ENCODE peak calls at places on chromosomes 13 and 19, in six cellular contexts. One of them, this sample, is unnamed.

GRCh38 chr13:52156724-52157251 is 2.6 kb downstream of the NEK3 start:
- DNase-seq in A549: no peak
- DNase-seq in ovary: no peak
- DNase-seq in H1: no peak
- DNase-seq in transverse colon: no peak
- DNase-seq in stomach: no peak
- DNase-seq in this sample: no peak

GRCh38 chr19:32924200-32924599 is 47.6 kb downstream of the CEP89 start:
- DNase-seq in A549: peak; percentile 58
- DNase-seq in ovary: no peak
- DNase-seq in H1: no peak
- DNase-seq in transverse colon: peak; percentile 31
- DNase-seq in stomach: no peak
- DNase-seq in this sample: no peak

GRCh38 chr19:8251025-8251472 is 41.9 kb downstream of the CERS4 start:
- DNase-seq in A549: no peak
- DNase-seq in ovary: peak; percentile 49
- DNase-seq in H1: no peak
- DNase-seq in transverse colon: peak; percentile 44
- DNase-seq in stomach: peak; percentile 91
- DNase-seq in this sample: peak; percentile 92

GRCh38 chr19:6212403-6213265 is 67.1 kb downstream of the MLLT1 start:
- DNase-seq in A549: no peak
- DNase-seq in ovary: peak; percentile 34
- DNase-seq in H1: no peak
- DNase-seq in transverse colon: no peak
- DNase-seq in stomach: no peak
- DNase-seq in this sample: peak; percentile 80

GRCh38 chr13:78934336-78934735 is 275.4 kb upstream of the OBI1 start:
- DNase-seq in A549: no peak
- DNase-seq in ovary: no peak
- DNase-seq in H1: no peak
- DNase-seq in transverse colon: no peak
- DNase-seq in stomach: no peak
- DNase-seq in this sample: no peak

GRCh38 chr13:94063096-94063495 is 416.4 kb downstream of the DCT start:
- DNase-seq in A549: no peak
- DNase-seq in ovary: no peak
- DNase-seq in H1: no peak
- DNase-seq in transverse colon: no peak
- DNase-seq in stomach: no peak
- DNase-seq in this sample: no peak

GRCh38 chr19:24140099-24140498 is 53.1 kb downstream of the ZNF254 start:
- DNase-seq in A549: peak; percentile 55
- DNase-seq in ovary: no peak
- DNase-seq in H1: no peak
- DNase-seq in transverse colon: no peak
- DNase-seq in stomach: no peak
- DNase-seq in this sample: no peak

GRCh38 chr13:69970521-69970920 is 137.1 kb upstream of the ATXN8OS start:
- DNase-seq in A549: peak; percentile 0
- DNase-seq in ovary: no peak
- DNase-seq in H1: peak; percentile 1
- DNase-seq in transverse colon: no peak
- DNase-seq in stomach: no peak
- DNase-seq in this sample: no peak

GRCh38 chr19:11483176-11484111 is 2.6 kb upstream of the ELAVL3 start:
- DNase-seq in A549: no peak
- DNase-seq in ovary: no peak
- DNase-seq in H1: no peak
- DNase-seq in transverse colon: no peak
- DNase-seq in stomach: no peak
- DNase-seq in this sample: no peak

GRCh38 chr19:5926641-5927438 is 12.8 kb downstream of the CAPS start:
- DNase-seq in A549: no peak
- DNase-seq in ovary: no peak
- DNase-seq in H1: no peak
- DNase-seq in transverse colon: peak; percentile 33
- DNase-seq in stomach: no peak
- DNase-seq in this sample: no peak

GRCh38 chr13:100347941-100348340 is 240.6 kb downstream of the GGACT start:
- DNase-seq in A549: peak; percentile 21
- DNase-seq in ovary: no peak
- DNase-seq in H1: no peak
- DNase-seq in transverse colon: no peak
- DNase-seq in stomach: no peak
- DNase-seq in this sample: no peak

GRCh38 chr19:49530708-49531107 is 2.9 kb downstream of the RCN3 start:
- DNase-seq in A549: no peak
- DNase-seq in ovary: no peak
- DNase-seq in H1: no peak
- DNase-seq in transverse colon: no peak
- DNase-seq in stomach: no peak
- DNase-seq in this sample: no peak

GRCh38 chr13:60629158-60629557 is 232.1 kb downstream of the TDRD3 start:
- DNase-seq in A549: no peak
- DNase-seq in ovary: no peak
- DNase-seq in H1: peak; percentile 15
- DNase-seq in transverse colon: no peak
- DNase-seq in stomach: no peak
- DNase-seq in this sample: no peak

GRCh38 chr13:33462109-33462508 is 176.6 kb upstream of the STARD13 start:
- DNase-seq in A549: no peak
- DNase-seq in ovary: no peak
- DNase-seq in H1: no peak
- DNase-seq in transverse colon: no peak
- DNase-seq in stomach: no peak
- DNase-seq in this sample: no peak

GRCh38 chr19:42469311-42470239 is 26.8 kb upstream of the CXCL17 start:
- DNase-seq in A549: no peak
- DNase-seq in ovary: no peak
- DNase-seq in H1: no peak
- DNase-seq in transverse colon: no peak
- DNase-seq in stomach: no peak
- DNase-seq in this sample: no peak

GRCh38 chr13:110262494-110262893 is 44.5 kb downstream of the COL4A1 start:
- DNase-seq in A549: no peak
- DNase-seq in ovary: no peak
- DNase-seq in H1: no peak
- DNase-seq in transverse colon: no peak
- DNase-seq in stomach: no peak
- DNase-seq in this sample: no peak

GRCh38 chr13:32067149-32067961 is 35.8 kb downstream of the FRY start:
- DNase-seq in A549: no peak
- DNase-seq in ovary: no peak
- DNase-seq in H1: no peak
- DNase-seq in transverse colon: no peak
- DNase-seq in stomach: no peak
- DNase-seq in this sample: no peak

GRCh38 chr13:73767191-73767741 is 366.9 kb downstream of the KLF12 start:
- DNase-seq in A549: no peak
- DNase-seq in ovary: no peak
- DNase-seq in H1: no peak
- DNase-seq in transverse colon: no peak
- DNase-seq in stomach: no peak
- DNase-seq in this sample: no peak

GRCh38 chr13:93505104-93505952 is 278.7 kb downstream of the GPC6 start:
- DNase-seq in A549: no peak
- DNase-seq in ovary: no peak
- DNase-seq in H1: no peak
- DNase-seq in transverse colon: no peak
- DNase-seq in stomach: no peak
- DNase-seq in this sample: no peak

GRCh38 chr13:100550433-100550832 is 38.2 kb downstream of the GGACT start:
- DNase-seq in A549: no peak
- DNase-seq in ovary: no peak
- DNase-seq in H1: no peak
- DNase-seq in transverse colon: no peak
- DNase-seq in stomach: no peak
- DNase-seq in this sample: no peak

GRCh38 chr19:51161266-51161665 is 19.2 kb downstream of the SIGLEC7 start:
- DNase-seq in A549: no peak
- DNase-seq in ovary: no peak
- DNase-seq in H1: no peak
- DNase-seq in transverse colon: no peak
- DNase-seq in stomach: no peak
- DNase-seq in this sample: no peak

GRCh38 chr13:39967199-39967959 is 311.9 kb downstream of the COG6 start:
- DNase-seq in A549: no peak
- DNase-seq in ovary: no peak
- DNase-seq in H1: no peak
- DNase-seq in transverse colon: no peak
- DNase-seq in stomach: no peak
- DNase-seq in this sample: no peak

GRCh38 chr19:18097993-18098890 is 664 bp downstream of the MAST3 start:
- DNase-seq in A549: no peak
- DNase-seq in ovary: no peak
- DNase-seq in H1: no peak
- DNase-seq in transverse colon: no peak
- DNase-seq in stomach: no peak
- DNase-seq in this sample: no peak

GRCh38 chr19:53634768-53635167 is 3.0 kb downstream of the DPRX start:
- DNase-seq in A549: no peak
- DNase-seq in ovary: no peak
- DNase-seq in H1: no peak
- DNase-seq in transverse colon: no peak
- DNase-seq in stomach: no peak
- DNase-seq in this sample: no peak

GRCh38 chr13:20580257-20580656 is 13.3 kb downstream of the IFT88 start:
- DNase-seq in A549: no peak
- DNase-seq in ovary: no peak
- DNase-seq in H1: no peak
- DNase-seq in transverse colon: no peak
- DNase-seq in stomach: no peak
- DNase-seq in this sample: no peak
- TF ChIP-seq EP300 in A549: no peak
- TF ChIP-seq EP300 in ovary: no peak
- TF ChIP-seq EP300 in H1: no peak
- TF ChIP-seq EP300 in transverse colon: no peak
- TF ChIP-seq EP300 in stomach: no peak
- TF ChIP-seq EP300 in this sample: no peak

GRCh38 chr13:45696610-45697226 is 5.4 kb upstream of the CBY2 start:
- DNase-seq in A549: no peak
- DNase-seq in ovary: no peak
- DNase-seq in H1: no peak
- DNase-seq in transverse colon: no peak
- DNase-seq in stomach: no peak
- DNase-seq in this sample: no peak

GRCh38 chr13:45690636-45691035 is 11.5 kb upstream of the CBY2 start:
- DNase-seq in A549: no peak
- DNase-seq in ovary: no peak
- DNase-seq in H1: no peak
- DNase-seq in transverse colon: no peak
- DNase-seq in stomach: no peak
- DNase-seq in this sample: no peak

GRCh38 chr13:45695198-45695730 is 6.9 kb upstream of the CBY2 start:
- DNase-seq in A549: no peak
- DNase-seq in ovary: no peak
- DNase-seq in H1: no peak
- DNase-seq in transverse colon: no peak
- DNase-seq in stomach: no peak
- DNase-seq in this sample: no peak

GRCh38 chr13:45691667-45692066 is 10.5 kb upstream of the CBY2 start:
- DNase-seq in A549: no peak
- DNase-seq in ovary: no peak
- DNase-seq in H1: no peak
- DNase-seq in transverse colon: no peak
- DNase-seq in stomach: no peak
- DNase-seq in this sample: no peak

GRCh38 chr13:45691251-45691650 is 10.9 kb upstream of the CBY2 start:
- DNase-seq in A549: no peak
- DNase-seq in ovary: no peak
- DNase-seq in H1: no peak
- DNase-seq in transverse colon: no peak
- DNase-seq in stomach: no peak
- DNase-seq in this sample: no peak
- TF ChIP-seq EP300 in A549: no peak
- TF ChIP-seq EP300 in ovary: no peak
- TF ChIP-seq EP300 in H1: no peak
- TF ChIP-seq EP300 in transverse colon: no peak
- TF ChIP-seq EP300 in stomach: no peak
- TF ChIP-seq EP300 in this sample: no peak

GRCh38 chr13:97222934-97223710 is 989 bp downstream of the MBNL2 start:
- DNase-seq in A549: no peak
- DNase-seq in ovary: no peak
- DNase-seq in H1: no peak
- DNase-seq in transverse colon: no peak
- DNase-seq in stomach: no peak
- DNase-seq in this sample: no peak

GRCh38 chr13:97221046-97221445 is 1.1 kb upstream of the MBNL2 start:
- DNase-seq in A549: no peak
- DNase-seq in ovary: no peak
- DNase-seq in H1: no peak
- DNase-seq in transverse colon: no peak
- DNase-seq in stomach: no peak
- DNase-seq in this sample: no peak

GRCh38 chr13:97223711-97224461 is 1.8 kb downstream of the MBNL2 start:
- DNase-seq in A549: peak; percentile 53
- DNase-seq in ovary: peak; percentile 57
- DNase-seq in H1: no peak
- DNase-seq in transverse colon: peak; percentile 55
- DNase-seq in stomach: peak; percentile 42
- DNase-seq in this sample: peak; percentile 81

GRCh38 chr13:97221491-97221890 is 642 bp upstream of the MBNL2 start:
- DNase-seq in A549: no peak
- DNase-seq in ovary: no peak
- DNase-seq in H1: no peak
- DNase-seq in transverse colon: no peak
- DNase-seq in stomach: no peak
- DNase-seq in this sample: no peak

GRCh38 chr13:97221989-97222700 is at the start of gene MBNL2:
- DNase-seq in A549: peak; percentile 87
- DNase-seq in ovary: peak; percentile 84
- DNase-seq in H1: peak; percentile 39
- DNase-seq in transverse colon: peak; percentile 94
- DNase-seq in stomach: peak; percentile 90
- DNase-seq in this sample: peak; percentile 94
- TF ChIP-seq EP300 in A549: no peak
- TF ChIP-seq EP300 in ovary: peak; percentile 40
- TF ChIP-seq EP300 in H1: no peak
- TF ChIP-seq EP300 in transverse colon: peak; percentile 75
- TF ChIP-seq EP300 in stomach: no peak
- TF ChIP-seq EP300 in this sample: no peak

DNA sequence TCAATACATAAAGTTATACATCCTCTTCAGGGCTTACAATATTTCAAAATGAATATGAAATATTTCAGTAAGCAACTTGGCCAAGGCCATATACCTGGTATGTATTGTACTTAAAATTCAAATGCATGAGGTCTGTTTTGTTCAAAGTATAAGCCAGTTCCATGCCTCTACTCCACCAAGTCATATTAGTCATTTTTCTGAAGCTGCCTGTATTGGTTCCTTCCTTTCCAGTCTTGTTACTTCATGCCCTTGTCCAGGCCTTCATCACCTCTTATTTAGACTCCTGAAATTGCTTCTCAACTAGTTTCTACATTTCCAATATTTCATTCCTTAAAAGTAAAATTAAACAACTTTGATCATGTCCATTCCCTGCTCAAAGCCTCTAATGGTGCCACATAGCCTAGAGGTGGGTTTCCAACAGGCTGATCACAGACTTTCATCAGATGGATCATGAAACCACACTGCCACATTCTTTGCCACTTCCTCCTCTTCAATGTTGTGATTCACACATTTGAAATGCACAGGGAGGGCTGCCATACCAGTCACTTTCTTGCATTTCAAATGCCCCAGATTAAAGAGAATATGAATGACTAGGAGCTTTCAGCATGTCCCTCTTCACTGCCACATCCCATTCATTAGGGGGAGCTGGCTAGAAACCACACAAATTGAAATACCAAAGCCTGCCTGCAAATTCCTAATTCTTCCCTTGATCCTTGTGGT is 424.1 kb upstream of the DACH1 start:
- DNase-seq in A549: no peak
- DNase-seq in ovary: no peak
- DNase-seq in H1: peak; percentile 31
- DNase-seq in transverse colon: no peak
- DNase-seq in stomach: no peak
- DNase-seq in this sample: no peak
- TF ChIP-seq EP300 in A549: no peak
- TF ChIP-seq EP300 in ovary: no peak
- TF ChIP-seq EP300 in H1: no peak
- TF ChIP-seq EP300 in transverse colon: no peak
- TF ChIP-seq EP300 in stomach: no peak
- TF ChIP-seq EP300 in this sample: no peak

This sample was measured in upper lobe of left lung.